ENCODE peak calls at places on chromosomes 11 and 22, in five cellular contexts. O is SK-N-SH, D is pancreas, V is upper lobe of right lung, J is body of pancreas. W is an unnamed sample.

GRCh38 chr11:123718075-123718868 is 23.2 kb downstream of the ZNF202 start:
- DNase-seq in V (no peak), J (no peak), O (no peak), D (no peak), W (peak; percentile 68)

GRCh38 chr11:92384807-92385206 is 160.2 kb downstream of the FAT3 start:
- DNase-seq in V (no peak), J (no peak), O (peak; percentile 30), D (no peak), W (no peak)

GRCh38 chr11:72932132-72932570 is 117.9 kb downstream of the ATG16L2 start:
- DNase-seq in D (no peak), J (no peak), O (no peak), V (no peak), W (no peak)

GRCh38 chr11:73175551-73176144 is 33.5 kb upstream of the FCHSD2 start:
- DNase-seq in V (no peak), O (no peak), J (peak; percentile 66), D (peak; percentile 31), W (no peak)

GRCh38 chr11:111312076-111312475 is 13.7 kb downstream of the POU2AF3 start:
- DNase-seq in O (no peak), D (no peak), V (no peak), J (no peak), W (no peak)

GRCh38 chr22:27314276-27314807 is 487.2 kb downstream of the MN1 start:
- DNase-seq in J (peak; percentile 30), D (peak; percentile 12), V (no peak), O (no peak), W (no peak)

GRCh38 chr11:66479741-66480115 is 506 bp upstream of the DPP3 start:
- DNase-seq in O (no peak), V (no peak), J (no peak), D (no peak), W (peak; percentile 79)

GRCh38 chr11:70398834-70399680 is 728 bp downstream of the CTTN start:
- DNase-seq in D (peak; percentile 27), O (peak; percentile 53), J (peak; percentile 15), V (no peak), W (no peak)

DNA sequence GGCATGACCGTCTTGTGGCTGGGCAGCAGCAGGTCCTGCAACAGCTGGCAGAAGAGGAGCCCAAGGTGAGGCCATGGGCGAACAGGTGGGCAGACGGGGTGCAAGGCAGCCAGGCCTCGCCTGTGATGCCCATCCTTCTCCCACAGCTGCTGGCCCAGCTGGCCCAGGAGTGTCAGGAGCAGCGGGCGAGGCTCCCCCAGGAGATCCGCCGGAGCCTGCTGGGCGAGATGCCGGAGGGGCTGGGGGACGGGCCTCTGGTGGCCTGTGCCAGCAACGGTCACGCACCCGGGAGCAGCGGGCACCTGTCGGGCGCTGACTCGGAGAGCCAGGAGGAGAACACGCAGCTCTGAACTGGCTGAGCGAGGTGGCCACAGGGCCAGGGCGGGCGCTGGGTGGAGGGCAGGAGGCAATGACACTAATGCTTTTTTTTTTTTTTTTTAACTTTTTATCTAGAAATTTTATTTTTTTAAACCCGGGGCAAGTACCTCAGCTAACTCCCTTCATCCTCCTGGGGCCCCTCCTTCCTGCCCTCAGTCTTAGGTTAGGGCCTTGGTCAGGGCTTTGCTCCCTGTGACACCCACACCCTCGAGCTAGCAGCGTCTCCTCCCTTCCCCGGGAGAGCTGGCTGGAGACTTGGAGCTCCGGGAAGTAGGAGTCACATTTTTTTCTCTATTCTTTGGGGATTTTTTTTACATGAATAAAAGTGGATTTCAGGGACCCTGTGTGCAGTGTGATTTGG is 16.0 kb downstream of the PLCB3 start:
- DNase-seq in V (no peak), J (no peak), O (no peak), D (no peak), W (no peak)
- H3K36me3 ChIP-seq in V (peaks cover 38% of the 10 kb centered on the region), J (no peaks in the 10 kb centered on the region), O (peaks cover 25% of the 10 kb centered on the region), D (no peaks in the 10 kb centered on the region), W (peaks cover 37% of the 10 kb centered on the region)

GRCh38 chr11:61771995-61772455 is 19.6 kb downstream of the MYRF start:
- DNase-seq in J (no peak), D (no peak), O (peak; percentile 72), V (no peak), W (no peak)

GRCh38 chr11:61771195-61771894 is 18.9 kb downstream of the MYRF start:
- DNase-seq in J (no peak), V (no peak), D (no peak), O (no peak), W (no peak)

GRCh38 chr11:61768376-61769076 is 16.1 kb downstream of the MYRF start:
- DNase-seq in V (no peak), D (no peak), O (peak; percentile 63), J (peak; percentile 52), W (no peak)

GRCh38 chr11:61769946-61770683 is 17.7 kb downstream of the MYRF start:
- DNase-seq in J (no peak), V (no peak), O (no peak), D (no peak), W (no peak)

DNA sequence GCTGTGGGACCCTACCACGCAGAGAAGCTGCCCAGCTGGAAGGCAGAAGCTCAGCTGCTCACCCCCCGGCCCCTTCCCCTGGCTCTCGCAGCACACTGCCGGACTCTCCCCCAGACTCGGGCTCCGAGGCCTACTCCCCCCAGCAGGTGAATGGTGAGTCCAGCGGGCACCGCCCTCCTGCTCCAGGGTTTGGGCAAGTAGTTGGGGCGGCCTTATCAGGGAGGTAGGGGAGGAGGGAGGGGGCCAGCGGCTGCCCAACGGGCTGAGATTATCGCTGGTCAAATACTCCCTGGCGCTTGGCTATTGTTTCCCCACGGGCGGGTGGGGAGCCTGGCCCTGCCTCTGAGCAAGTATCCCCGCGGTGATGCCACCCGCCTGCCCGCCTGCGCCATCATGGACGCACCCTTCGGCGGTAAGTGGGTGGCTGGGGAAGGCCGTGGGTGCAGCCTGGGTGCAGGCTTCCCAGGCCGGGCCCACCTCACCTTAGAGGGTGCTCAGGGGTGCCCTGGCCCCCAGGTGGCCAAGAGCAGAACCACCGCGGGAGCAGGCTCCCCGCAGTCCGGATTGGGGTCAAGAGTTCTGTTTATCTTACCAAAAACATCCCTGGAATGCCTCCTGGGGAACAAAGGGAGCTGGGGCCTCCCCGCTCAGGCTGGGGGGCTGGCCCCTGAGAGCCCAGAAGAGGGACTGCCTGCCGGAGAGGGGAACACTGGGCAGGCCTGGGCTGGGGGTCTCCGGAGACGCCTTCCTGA is 16.9 kb downstream of the MYRF start:
- DNase-seq in V (peak; percentile 74), J (peak; percentile 53), O (no peak), D (no peak), W (no peak)
- TF ChIP-seq CTCF in V (peak; percentile 22), J (peak; percentile 41), O (peak; percentile 26), D (no peak), W (no peak)

GRCh38 chr11:68750197-68750987 is 928 bp downstream of the TESMIN start:
- DNase-seq in V (no peak), O (no peak), J (peak; percentile 2), D (peak; percentile 31), W (no peak)
- H3K4me3 ChIP-seq in V (no peak overlapping the region), O (no peak overlapping the region), J (no peak overlapping the region), D (peak overlapping the region; percentile 63), W (peak overlapping the region; percentile 47)

GRCh38 chr22:24303007-24303406 is 32.4 kb downstream of the SPECC1L start:
- DNase-seq in V (no peak), D (no peak), O (no peak), J (peak; percentile 18), W (peak; percentile 66)

GRCh38 chr22:24302591-24302990 is 32.0 kb downstream of the SPECC1L start:
- DNase-seq in O (no peak), D (no peak), J (no peak), V (no peak), W (no peak)

GRCh38 chr22:24310969-24311368 is 40.3 kb downstream of the SPECC1L start:
- DNase-seq in J (no peak), V (no peak), D (no peak), O (no peak), W (peak; percentile 75)

GRCh38 chr22:24304067-24304675 is 33.5 kb downstream of the SPECC1L start:
- DNase-seq in D (no peak), J (no peak), O (no peak), V (no peak), W (peak; percentile 20)

GRCh38 chr22:24305260-24305692 is 34.6 kb downstream of the SPECC1L start:
- DNase-seq in O (no peak), V (no peak), D (no peak), J (no peak), W (peak; percentile 46)
- H3K36me3 ChIP-seq in O (peaks cover 45% of the 10 kb centered on the region), V (peaks cover 10% of the 10 kb centered on the region), D (no peaks in the 10 kb centered on the region), J (no peaks in the 10 kb centered on the region), W (peaks cover 3% of the 10 kb centered on the region)

GRCh38 chr11:75577198-75577597 is 15.1 kb downstream of the SERPINH1 start:
- DNase-seq in J (peak; percentile 59), O (peak; percentile 84), V (peak; percentile 75), D (peak; percentile 60), W (peak; percentile 27)
- TF ChIP-seq CTCF in J (peak; percentile 35), O (peak; percentile 59), V (peak; percentile 63), D (peak; percentile 34), W (peak; percentile 61)

GRCh38 chr11:99632969-99633368 is 612.2 kb downstream of the CNTN5 start:
- DNase-seq in O (no peak), V (no peak), D (no peak), J (no peak), W (no peak)
- H3K4me3 ChIP-seq in O (no peak overlapping the region), V (no peak overlapping the region), D (no peak overlapping the region), J (no peak overlapping the region), W (no peak overlapping the region)

GRCh38 chr11:107301886-107302285 is 155.7 kb downstream of the CWF19L2 start:
- DNase-seq in O (no peak), D (no peak), J (no peak), V (no peak), W (peak; percentile 67)
- H3K36me3 ChIP-seq in O (peaks cover 2% of the 10 kb centered on the region), D (no peaks in the 10 kb centered on the region), J (no peaks in the 10 kb centered on the region), V (peaks cover 12% of the 10 kb centered on the region), W (no peaks in the 10 kb centered on the region)

GRCh38 chr22:17841836-17842235 is 67.6 kb upstream of the BID start:
- DNase-seq in V (no peak), J (no peak), O (no peak), D (no peak), W (no peak)

GRCh38 chr22:17832665-17833064 is 58.4 kb upstream of the BID start:
- DNase-seq in D (no peak), V (no peak), O (no peak), J (no peak), W (no peak)

GRCh38 chr22:17835256-17835655 is 61.0 kb upstream of the BID start:
- DNase-seq in V (no peak), D (no peak), J (no peak), O (no peak), W (no peak)

GRCh38 chr22:17838180-17838865 is 64.1 kb upstream of the BID start:
- DNase-seq in J (no peak), D (no peak), O (no peak), V (no peak), W (no peak)

DNA sequence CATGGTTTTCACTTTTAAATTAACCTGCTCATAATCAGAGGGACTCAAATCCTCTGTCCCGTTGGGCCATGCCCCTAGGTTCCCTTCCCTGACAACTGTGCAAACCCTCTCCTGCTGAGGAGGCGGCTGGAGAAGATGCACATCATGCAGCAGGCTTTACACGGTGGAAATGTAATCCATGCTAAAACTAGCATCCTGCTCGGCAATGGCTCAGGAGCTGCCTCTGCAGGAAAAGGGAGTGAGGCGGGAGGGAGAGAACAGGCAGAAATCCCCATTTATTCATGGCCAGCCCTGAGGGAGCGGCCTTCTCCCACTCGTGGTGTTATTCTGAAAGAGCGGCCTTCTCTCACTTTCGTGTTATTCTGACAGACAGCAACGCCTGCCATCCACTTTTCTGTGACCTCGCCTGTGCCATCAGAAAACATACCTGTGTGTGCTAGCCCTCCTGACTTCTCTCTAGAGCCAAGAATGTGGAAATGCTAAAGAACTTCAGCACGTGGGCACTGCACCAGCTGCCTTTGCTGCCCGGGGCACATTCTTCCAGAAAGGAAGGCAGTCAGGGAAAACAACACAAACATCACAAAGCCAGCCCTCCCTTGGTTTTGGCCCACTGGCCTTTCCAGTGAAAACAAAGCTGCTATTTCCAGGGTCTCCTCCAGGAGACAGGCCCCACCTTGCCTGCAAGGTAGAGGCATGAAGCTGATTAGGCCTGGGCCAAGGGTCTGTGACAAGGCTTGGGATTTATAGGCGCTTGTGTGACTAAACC is 62.9 kb upstream of the BID start:
- DNase-seq in J (no peak), D (no peak), O (no peak), V (no peak), W (peak; percentile 29)
- TF ChIP-seq CTCF in J (no peak), D (no peak), O (no peak), V (no peak), W (no peak)